ENCODE peak calls at places on chromosomes 1 and 21, in nine cellular contexts. Q, U, T, C, F, P, Z, N and I are unnamed samples. For H3K9me3 and H3K27me3, the result is how much of the 10 kb centered on the place peaks cover.

GRCh38 chr1:219422811-219423598 is 189.9 kb downstream of the ZC3H11B start:
- DNase-seq in N (no peak), U (peak), T (no peak), C (no peak), Q (no peak), Z (peak), F (no peak), P (no peak), I (no peak)

GRCh38 chr1:233714631-233715217 is 100.8 kb downstream of the KCNK1 start:
- DNase-seq in N (no peak), F (peak), Q (no peak), T (no peak), U (no peak), P (no peak), C (no peak), Z (no peak), I (no peak)

GRCh38 chr1:208924011-208924410 is 659.5 kb upstream of the CAMK1G start:
- DNase-seq in T (no peak), Z (no peak), N (no peak), U (no peak), C (no peak), P (no peak), Q (no peak), F (no peak), I (no peak)

GRCh38 chr1:227775841-227776240 is 39.6 kb upstream of the PRSS38 start:
- DNase-seq in Z (no peak), U (no peak), N (peak), P (no peak), T (no peak), C (no peak), Q (no peak), F (no peak), I (no peak)

GRCh38 chr1:18191868-18192155 is 84.2 kb downstream of the IGSF21 start:
- DNase-seq in C (no peak), Z (no peak), U (no peak), F (no peak), T (no peak), Q (no peak), P (no peak), N (no peak), I (no peak)

GRCh38 chr1:147225193-147225730 is at the start of gene FMO5:
- DNase-seq in C (peak), U (peak), Z (peak), P (peak), T (peak), F (peak), N (peak), Q (peak), I (peak)

GRCh38 chr1:63327417-63328139 is 5.2 kb downstream of the FOXD3 start:
- DNase-seq in C (no peak), Z (peak), F (peak), U (peak), N (peak), T (no peak), Q (peak), P (peak), I (peak)

GRCh38 chr21:39676054-39676771 is 63.5 kb downstream of the B3GALT5 start:
- DNase-seq in Q (no peak), P (no peak), T (no peak), N (no peak), C (no peak), F (no peak), Z (no peak), U (peak), I (no peak)

GRCh38 chr1:118841521-118841920 is 146.6 kb downstream of the TBX15 start:
- DNase-seq in Q (no peak), F (no peak), P (no peak), Z (no peak), C (no peak), N (no peak), T (no peak), U (no peak), I (no peak)

GRCh38 chr1:181135462-181135781 is 46.9 kb downstream of the IER5 start:
- DNase-seq in N (peak), P (no peak), Q (no peak), C (no peak), F (no peak), T (no peak), Z (peak), U (peak), I (peak)

GRCh38 chr1:152777510-152778137 is 2.7 kb downstream of the LCE1F start:
- DNase-seq in T (no peak), C (no peak), Q (no peak), Z (no peak), F (no peak), N (no peak), P (no peak), U (peak), I (no peak)
- H3K9me3 ChIP-seq in T (under half), C (under half), Q (under half), Z (under half), F (under half), N (under half), P (under half), U (under half), I (under half)

GRCh38 chr1:197672347-197672746 is 102.9 kb downstream of the DENND1B start:
- DNase-seq in Z (no peak), Q (no peak), F (no peak), N (no peak), P (no peak), C (no peak), U (no peak), T (no peak), I (no peak)

GRCh38 chr1:197674286-197674685 is 101.0 kb downstream of the DENND1B start:
- DNase-seq in N (no peak), T (no peak), Q (no peak), F (no peak), C (no peak), U (no peak), Z (no peak), P (no peak), I (no peak)

GRCh38 chr1:197677313-197677712 is 98.0 kb downstream of the DENND1B start:
- DNase-seq in T (no peak), P (no peak), U (no peak), N (no peak), C (no peak), Z (no peak), F (no peak), Q (no peak), I (no peak)

GRCh38 chr1:197677752-197678295 is 97.5 kb downstream of the DENND1B start:
- DNase-seq in C (no peak), Q (no peak), N (no peak), U (no peak), T (no peak), F (no peak), Z (no peak), P (no peak), I (no peak)

GRCh38 chr1:197675475-197676324 is 99.6 kb downstream of the DENND1B start:
- DNase-seq in C (no peak), T (no peak), Z (peak), P (no peak), F (no peak), U (no peak), N (no peak), Q (peak), I (no peak)
- H3K4me3 ChIP-seq in C (no peak), T (no peak), Z (peak), P (no peak), F (peak), U (no peak), N (no peak), Q (peak), I (peak)

DNA sequence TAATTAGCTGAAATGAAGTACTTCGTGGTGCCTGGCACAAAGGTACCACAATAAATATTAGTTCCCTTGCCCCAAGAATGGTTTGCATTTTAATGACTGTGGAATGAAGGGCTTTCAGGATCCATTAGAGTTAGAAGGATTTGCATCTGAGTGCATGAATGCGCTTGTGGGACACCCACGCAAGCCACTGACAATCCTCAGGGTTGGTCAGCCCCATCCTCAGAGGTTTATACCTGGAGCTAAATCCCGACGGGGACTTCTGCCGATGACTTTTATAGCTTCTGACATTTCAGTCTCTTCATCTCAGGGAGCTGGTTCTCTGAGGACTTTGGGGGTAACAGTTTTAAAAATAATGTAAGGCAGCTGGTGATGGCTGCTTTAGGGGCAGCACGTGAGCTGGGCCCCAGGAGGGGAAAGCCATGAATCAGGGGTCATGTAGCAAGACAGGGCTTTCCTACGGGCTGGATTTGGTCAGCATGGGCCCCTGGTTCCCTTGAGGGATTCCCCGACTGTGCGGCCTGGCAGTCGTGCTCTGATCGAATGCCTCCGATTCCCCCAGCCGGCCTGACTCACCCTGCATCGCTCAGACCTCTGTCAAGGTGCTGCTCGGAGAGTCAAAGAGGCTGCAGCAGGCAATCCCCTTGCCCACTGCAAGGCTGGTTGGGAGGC is 20.8 kb upstream of the IL10 start:
- DNase-seq in N (no peak), Q (no peak), C (no peak), Z (peak), U (no peak), T (no peak), P (no peak), F (no peak), I (no peak)
- H3K27me3 ChIP-seq in N (under half), Q (under half), C (under half), Z (under half), U (under half), T (under half), P (under half), F (under half), I (under half)

GRCh38 chr1:176096015-176096414 is 111.1 kb downstream of the COP1 start:
- DNase-seq in Q (no peak), Z (no peak), N (no peak), T (no peak), C (no peak), F (no peak), U (no peak), P (no peak), I (no peak)
- H3K9me3 ChIP-seq in Q (under half), Z (under half), N (under half), T (under half), C (under half), F (under half), U (under half), P (under half), I (under half)

GRCh38 chr1:39898648-39899603 is 2.8 kb downstream of the MYCL start:
- DNase-seq in N (peak), T (no peak), Z (peak), U (peak), F (peak), C (no peak), Q (peak), P (no peak), I (peak)
- H3K4me3 ChIP-seq in N (no peak), T (no peak), Z (no peak), U (no peak), F (no peak), C (no peak), Q (peak), P (no peak), I (no peak)

DNA sequence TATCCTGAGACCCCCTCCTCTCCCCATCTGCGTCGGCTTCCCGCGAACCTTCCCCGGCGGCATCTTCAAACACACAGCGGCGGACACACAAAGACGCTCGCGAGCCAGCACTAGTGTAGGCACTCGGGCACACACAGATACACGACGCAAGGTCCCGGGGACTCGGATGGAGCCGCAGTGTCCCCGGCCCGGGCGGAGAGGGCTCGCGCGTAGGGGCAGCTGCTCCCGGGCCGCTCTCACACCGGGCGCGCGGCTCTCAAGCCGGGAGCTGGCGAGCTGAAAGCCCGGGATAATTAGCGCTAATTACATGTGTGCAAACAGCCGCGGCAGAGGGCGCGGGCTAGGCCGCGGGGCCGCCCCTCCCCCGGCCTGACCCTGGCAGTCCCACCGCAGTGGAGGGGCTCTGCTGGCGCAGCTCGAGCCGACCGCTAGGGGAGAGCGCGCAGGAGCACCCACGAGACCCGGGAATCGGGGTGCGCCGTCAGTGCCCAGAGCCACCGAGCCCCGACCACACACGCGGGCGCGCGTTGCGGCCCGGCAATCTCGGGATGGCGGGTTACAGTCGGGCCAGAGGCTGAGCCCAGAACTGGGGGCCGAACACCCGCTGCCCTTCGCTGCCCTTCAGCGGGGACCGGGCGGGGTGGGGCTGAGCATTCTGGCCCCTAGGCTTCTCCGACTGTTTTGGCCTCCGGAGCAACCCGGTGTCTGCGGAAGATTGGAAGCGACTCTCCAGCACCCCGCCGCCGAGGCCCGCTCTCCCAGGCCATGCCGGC is 271.6 kb downstream of the FOXD2 start:
- DNase-seq in Q (peak), T (no peak), N (peak), C (no peak), U (no peak), F (no peak), P (no peak), Z (no peak), I (no peak)
- H3K27me3 ChIP-seq in Q (under half), T (half or more), N (under half), C (under half), U (half or more), F (under half), P (half or more), Z (under half), I (under half)

GRCh38 chr1:167322483-167322882 is 101.8 kb downstream of the POU2F1 start:
- DNase-seq in C (no peak), P (no peak), Z (no peak), T (no peak), N (no peak), Q (no peak), F (no peak), U (no peak), I (no peak)
- H3K9me3 ChIP-seq in C (under half), P (under half), Z (under half), T (under half), N (under half), Q (under half), F (under half), U (under half), I (under half)

DNA sequence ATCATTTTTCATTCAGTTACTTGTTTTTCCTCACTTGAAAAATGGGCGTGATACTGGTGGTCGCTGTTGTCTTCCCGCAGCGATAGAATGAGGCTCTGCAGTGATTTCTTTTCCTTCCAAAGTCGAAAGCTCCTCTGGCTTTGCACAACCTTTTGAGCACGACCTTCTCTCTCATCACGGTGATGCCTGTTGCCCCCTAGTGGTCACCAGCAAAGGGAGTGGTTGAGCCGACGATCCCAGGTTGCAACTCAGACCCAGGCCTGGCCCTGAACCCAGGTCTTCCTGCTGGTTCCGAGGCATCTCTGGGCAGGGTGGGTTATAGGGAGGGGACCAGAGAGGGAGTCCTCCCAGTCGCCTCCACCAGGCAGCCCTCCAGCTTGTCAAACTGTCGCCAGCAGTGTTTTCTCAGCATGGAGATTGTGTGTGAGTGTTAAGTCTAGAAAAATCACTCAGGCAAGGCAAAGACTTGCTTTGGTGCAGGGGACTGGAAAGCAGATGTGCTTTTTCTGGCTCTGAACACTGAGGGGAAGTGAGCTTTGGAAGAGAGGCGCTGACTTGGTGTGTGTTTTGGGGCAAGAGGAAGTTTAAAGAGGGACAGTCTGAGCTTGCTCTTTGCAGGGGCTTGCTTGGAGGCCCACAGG is 285.3 kb downstream of the CAMTA1 start:
- DNase-seq in C (peak), P (peak), U (peak), Q (peak), F (peak), T (peak), Z (peak), N (peak), I (peak)
- H3K4me3 ChIP-seq in C (no peak), P (peak), U (no peak), Q (peak), F (peak), T (no peak), Z (peak), N (no peak), I (no peak)

DNA sequence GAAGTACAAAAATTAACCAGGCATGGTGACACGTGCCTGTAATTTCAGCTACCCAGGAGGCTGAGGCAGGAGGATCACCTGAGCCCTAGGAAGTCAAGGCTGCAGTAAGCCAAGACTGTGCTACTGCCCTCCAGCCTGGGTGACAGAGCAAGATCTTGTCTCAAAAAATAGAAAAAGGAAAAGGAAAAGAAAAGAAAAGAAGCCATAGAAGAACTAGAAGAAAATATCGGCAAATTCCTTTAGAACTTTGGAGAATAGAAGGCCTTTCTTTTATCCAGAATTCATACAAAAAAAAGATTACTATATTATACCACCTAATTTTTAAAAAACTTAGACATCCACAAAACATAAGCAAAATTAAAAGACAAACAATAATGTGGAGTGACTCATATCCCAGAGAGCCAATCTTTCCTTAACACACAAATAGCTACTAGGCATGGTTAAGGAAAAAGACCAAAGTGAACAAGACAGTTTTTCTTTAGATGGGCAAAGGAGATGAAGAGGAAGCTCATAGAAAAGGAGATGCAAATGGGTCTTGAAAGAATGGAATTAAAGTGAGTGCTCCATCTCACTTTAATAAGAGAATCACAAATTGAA is 251.1 kb upstream of the IRF2BP2 start:
- DNase-seq in T (no peak), Q (no peak), N (no peak), U (peak), F (no peak), C (no peak), P (no peak), Z (no peak), I (no peak)
- H3K27me3 ChIP-seq in T (under half), Q (under half), N (under half), U (under half), F (under half), C (under half), P (under half), Z (under half), I (under half)

GRCh38 chr1:90955769-90956168 is 66.1 kb downstream of the ZNF644 start:
- DNase-seq in P (no peak), T (no peak), U (no peak), Q (no peak), N (no peak), F (no peak), C (no peak), Z (no peak), I (no peak)
- H3K9me3 ChIP-seq in P (under half), T (under half), U (under half), Q (under half), N (under half), F (under half), C (under half), Z (under half), I (under half)